ENCODE peak calls at places on chromosomes 4 and X, in five cellular contexts. Y is cardiac muscle cell, I is OCI-LY7, A is K562, H is DND-41. C is an unnamed sample.

GRCh38 chr4:174496631-174497442 is 25.5 kb downstream of the HPGD start:
- DNase-seq in I (no peak), H (no peak), Y (no peak), A (no peak), C (no peak)

GRCh38 chr4:25552580-25553271 is 102.9 kb upstream of the SLC34A2 start:
- DNase-seq in I (peak), A (no peak), Y (peak), H (no peak), C (no peak)

GRCh38 chr4:182826391-182826790 is 90.8 kb downstream of the DCTD start:
- DNase-seq in H (no peak), Y (no peak), I (peak), A (no peak), C (no peak)

GRCh38 chr4:179755322-179755721 is 2313.1 kb upstream of the AGA start:
- DNase-seq in A (no peak), Y (no peak), I (no peak), H (no peak), C (no peak)

GRCh38 chrX:24293412-24293811 is 20.5 kb downstream of the SUPT20HL2 start:
- DNase-seq in Y (no peak), I (no peak), H (no peak), A (no peak), C (no peak)

GRCh38 chrX:110321081-110321480 is 3.2 kb upstream of the AMMECR1 start:
- DNase-seq in I (no peak), A (peak), H (no peak), Y (no peak), C (no peak)

GRCh38 chr4:95363579-95363965 is 185.2 kb downstream of the UNC5C start:
- DNase-seq in A (no peak), I (no peak), H (no peak), Y (no peak), C (no peak)

GRCh38 chr4:184843984-184844554 is 18.3 kb upstream of the ACSL1 start:
- DNase-seq in I (no peak), H (no peak), A (peak), Y (peak), C (no peak)

GRCh38 chr4:183333202-183333601 is 11.0 kb upstream of the CLDN24 start:
- DNase-seq in I (no peak), A (no peak), Y (no peak), H (no peak), C (no peak)

GRCh38 chr4:98838977-98839618 is 89.8 kb downstream of the EIF4E start:
- DNase-seq in Y (peak), I (no peak), H (no peak), A (peak), C (no peak)

GRCh38 chr4:139686130-139686529 is 20.5 kb downstream of the MGST2 start:
- DNase-seq in H (no peak), I (no peak), A (no peak), Y (no peak), C (no peak)

GRCh38 chr4:5758741-5759140 is 47.7 kb downstream of the EVC start:
- DNase-seq in H (no peak), I (no peak), Y (peak), A (no peak), C (peak)

GRCh38 chrX:71178908-71179307 is 34.3 kb downstream of the NLGN3 start:
- DNase-seq in Y (peak), H (peak), A (peak), I (peak), C (peak)

GRCh38 chrX:76893930-76894329 is 466.4 kb downstream of the MAGEE1 start:
- DNase-seq in A (no peak), Y (no peak), I (peak), H (no peak), C (no peak)

GRCh38 chrX:15822922-15823321 is 31.7 kb downstream of the AP1S2 start:
- DNase-seq in I (no peak), Y (no peak), A (no peak), H (no peak), C (no peak)

GRCh38 chr4:52560844-52561280 is 98.2 kb downstream of the USP46 start:
- DNase-seq in Y (peak), A (no peak), I (no peak), H (no peak), C (no peak)

GRCh38 chr4:80717204-80717603 is 313.3 kb upstream of the BMP3 start:
- DNase-seq in I (no peak), A (no peak), H (no peak), Y (no peak), C (no peak)

GRCh38 chr4:140875751-140876389 is 119.7 kb upstream of the TBC1D9 start:
- DNase-seq in H (no peak), A (no peak), I (no peak), Y (no peak), C (no peak)

GRCh38 chr4:188722911-188723310 is 583.7 kb downstream of the TRIML1 start:
- DNase-seq in Y (no peak), H (no peak), I (no peak), A (no peak), C (no peak)

GRCh38 chrX:9911479-9911878 is 55.7 kb upstream of the CLDN34 start:
- DNase-seq in I (no peak), A (no peak), Y (peak), H (no peak), C (no peak)

DNA sequence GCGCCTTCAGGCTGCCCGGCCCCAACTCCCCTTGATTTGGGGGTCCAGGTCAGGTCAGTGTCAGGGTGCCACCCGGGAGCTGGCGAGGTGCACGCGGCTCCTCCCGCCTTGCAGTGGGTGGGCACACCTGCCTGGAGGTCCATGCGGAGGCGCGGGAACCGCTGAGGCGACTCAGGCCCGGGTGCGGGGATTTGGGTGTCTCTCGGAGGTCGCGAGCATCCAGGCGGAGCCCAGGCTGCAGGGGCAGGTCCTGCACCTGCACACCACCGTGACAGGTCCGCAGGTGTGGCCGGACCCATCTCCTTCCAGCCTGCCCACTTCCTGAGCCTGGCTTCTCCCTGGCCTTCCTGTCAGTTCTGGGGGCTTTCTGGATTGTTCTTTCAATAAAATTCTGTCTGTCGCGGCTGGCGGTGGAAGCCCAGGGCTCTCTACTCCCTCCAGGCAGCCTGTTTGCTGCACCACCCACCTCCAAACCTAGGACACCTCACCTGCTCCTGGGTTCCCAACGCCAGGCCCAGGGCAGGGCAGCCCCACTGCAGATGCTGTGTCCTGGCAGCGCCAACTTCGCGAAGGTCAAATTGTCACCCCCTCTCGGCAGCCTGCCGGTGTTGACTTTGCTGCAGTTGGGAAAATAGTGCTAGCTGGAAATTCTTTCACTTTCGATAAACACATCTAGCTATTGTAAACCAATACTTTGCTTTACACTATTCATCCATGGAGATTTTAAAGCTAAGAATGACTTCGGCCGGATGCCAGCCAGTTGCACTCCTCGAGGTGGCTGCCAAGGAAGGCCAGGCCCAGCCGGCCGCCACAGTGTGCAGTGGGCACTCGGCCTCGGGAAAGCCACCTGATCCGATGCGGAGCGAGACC is 35.9 kb downstream of the FGFRL1 start:
- DNase-seq in H (no peak), Y (no peak), I (no peak), A (no peak), C (no peak)
- H3K4me3 ChIP-seq in H (no peak), Y (no peak), I (no peak), A (no peak), C (peak)

GRCh38 chrX:66200855-66201795 is 37.1 kb downstream of the HEPH start:
- DNase-seq in I (peak), Y (peak), A (no peak), H (no peak), C (no peak)
- TF ChIP-seq CTCF in I (peak), Y (peak), A (no peak), H (peak), C (peak)

GRCh38 chrX:54758114-54759055 is 39.7 kb downstream of the ITIH6 start:
- DNase-seq in Y (no peak), A (no peak), I (no peak), H (no peak), C (no peak)

GRCh38 chrX:54754854-54755253 is 43.2 kb downstream of the ITIH6 start:
- DNase-seq in Y (no peak), A (no peak), H (no peak), I (no peak), C (no peak)
- H3K27ac ChIP-seq in Y (no peak), A (no peak), H (no peak), I (no peak), C (no peak)

GRCh38 chrX:73525928-73526690 is 36.9 kb upstream of the CHIC1 start:
- DNase-seq in A (no peak), I (no peak), H (no peak), Y (no peak), C (no peak)
- H3K4me3 ChIP-seq in A (no peak), I (no peak), H (no peak), Y (no peak), C (no peak)

GRCh38 chr4:128427832-128428366 is 140.3 kb upstream of the PGRMC2 start:
- DNase-seq in I (no peak), H (no peak), Y (peak), A (peak), C (peak)
- TF ChIP-seq CTCF in I (no peak), H (no peak), Y (peak), A (peak), C (peak)

DNA sequence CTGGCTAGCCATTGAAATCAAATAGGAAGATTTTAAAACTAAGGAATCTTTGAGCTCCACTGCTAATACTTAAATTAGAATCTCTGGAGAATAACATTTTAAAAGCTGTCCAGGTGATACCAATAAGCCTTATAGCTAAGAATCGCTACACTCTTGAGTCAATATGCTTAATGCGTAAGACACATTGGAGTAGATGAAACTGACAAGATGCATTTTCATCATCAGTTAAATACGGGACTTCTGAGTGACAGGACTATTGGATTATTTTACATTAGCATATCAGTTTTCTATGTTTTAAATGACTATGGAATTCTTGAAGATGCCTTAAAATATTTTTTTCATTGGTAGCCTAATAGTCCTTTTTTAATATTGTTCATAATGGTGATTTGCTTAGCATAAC is 80.2 kb downstream of the ATOH1 start:
- DNase-seq in A (no peak), Y (no peak), I (no peak), H (no peak), C (no peak)
- H3K27ac ChIP-seq in A (no peak), Y (no peak), I (no peak), H (no peak), C (no peak)